ENCODE peak calls at places on chromosome 14, in six cellular contexts. One of them, this sample, is unnamed.

GRCh38 chr14:78074546-78074945 is 95.6 kb upstream of the NRXN3 start:
- DNase-seq in HCT116: no peak
- DNase-seq in PC-3: no peak
- DNase-seq in adrenal gland: no peak
- DNase-seq in heart left ventricle: no peak
- DNase-seq in colonic mucosa: no peak
- DNase-seq in this sample: no peak

GRCh38 chr14:43200519-43200918 is 1306.6 kb downstream of the FSCB start:
- DNase-seq in PC-3: no peak
- DNase-seq in heart left ventricle: no peak
- DNase-seq in HCT116: no peak
- DNase-seq in adrenal gland: no peak
- DNase-seq in colonic mucosa: no peak
- DNase-seq in this sample: no peak

GRCh38 chr14:67589212-67589770 is 10.8 kb downstream of the PIGH start:
- DNase-seq in colonic mucosa: no peak
- DNase-seq in heart left ventricle: no peak
- DNase-seq in adrenal gland: no peak
- DNase-seq in HCT116: no peak
- DNase-seq in PC-3: no peak
- DNase-seq in this sample: no peak

GRCh38 chr14:46250113-46250703 is 401.4 kb downstream of the RPL10L start:
- DNase-seq in colonic mucosa: no peak
- DNase-seq in heart left ventricle: no peak
- DNase-seq in adrenal gland: no peak
- DNase-seq in PC-3: peak; percentile 64
- DNase-seq in HCT116: peak; percentile 19
- DNase-seq in this sample: no peak

GRCh38 chr14:91357272-91357671 is 60.3 kb downstream of the CCDC88C start:
- DNase-seq in heart left ventricle: no peak
- DNase-seq in PC-3: no peak
- DNase-seq in HCT116: no peak
- DNase-seq in colonic mucosa: no peak
- DNase-seq in adrenal gland: no peak
- DNase-seq in this sample: no peak

GRCh38 chr14:57526942-57527341 is 33.3 kb upstream of the CCDC198 start:
- DNase-seq in adrenal gland: no peak
- DNase-seq in HCT116: no peak
- DNase-seq in colonic mucosa: no peak
- DNase-seq in PC-3: no peak
- DNase-seq in heart left ventricle: no peak
- DNase-seq in this sample: no peak

GRCh38 chr14:53391156-53391555 is 238.0 kb upstream of the DDHD1 start:
- DNase-seq in HCT116: peak; percentile 72
- DNase-seq in colonic mucosa: no peak
- DNase-seq in adrenal gland: peak; percentile 58
- DNase-seq in heart left ventricle: no peak
- DNase-seq in PC-3: peak; percentile 60
- DNase-seq in this sample: no peak

GRCh38 chr14:56949828-56950227 is 139.5 kb upstream of the OTX2 start:
- DNase-seq in HCT116: no peak
- DNase-seq in PC-3: no peak
- DNase-seq in colonic mucosa: peak; percentile 27
- DNase-seq in adrenal gland: no peak
- DNase-seq in heart left ventricle: no peak
- DNase-seq in this sample: no peak

GRCh38 chr14:79530555-79530954 is 680.7 kb downstream of the DIO2 start:
- DNase-seq in PC-3: no peak
- DNase-seq in adrenal gland: no peak
- DNase-seq in colonic mucosa: no peak
- DNase-seq in HCT116: no peak
- DNase-seq in heart left ventricle: no peak
- DNase-seq in this sample: no peak

GRCh38 chr14:72262771-72263170 is 330.5 kb downstream of the RGS6 start:
- DNase-seq in adrenal gland: no peak
- DNase-seq in heart left ventricle: no peak
- DNase-seq in colonic mucosa: no peak
- DNase-seq in PC-3: no peak
- DNase-seq in HCT116: no peak
- DNase-seq in this sample: no peak

GRCh38 chr14:75303415-75303814 is 24.8 kb downstream of the FOS start:
- DNase-seq in PC-3: peak; percentile 78
- DNase-seq in heart left ventricle: peak; percentile 73
- DNase-seq in adrenal gland: peak; percentile 56
- DNase-seq in colonic mucosa: peak; percentile 65
- DNase-seq in HCT116: peak; percentile 60
- DNase-seq in this sample: no peak

GRCh38 chr14:87156878-87157277 is 836.1 kb downstream of the GALC start:
- DNase-seq in PC-3: no peak
- DNase-seq in HCT116: no peak
- DNase-seq in adrenal gland: no peak
- DNase-seq in colonic mucosa: no peak
- DNase-seq in heart left ventricle: no peak
- DNase-seq in this sample: no peak

GRCh38 chr14:100410056-100410565 is 87.0 kb downstream of the SLC25A47 start:
- DNase-seq in HCT116: no peak
- DNase-seq in PC-3: no peak
- DNase-seq in heart left ventricle: no peak
- DNase-seq in colonic mucosa: no peak
- DNase-seq in adrenal gland: no peak
- DNase-seq in this sample: no peak

GRCh38 chr14:67934087-67934486 is 114.5 kb downstream of the RAD51B start:
- DNase-seq in heart left ventricle: no peak
- DNase-seq in PC-3: peak; percentile 88
- DNase-seq in colonic mucosa: no peak
- DNase-seq in HCT116: peak; percentile 71
- DNase-seq in adrenal gland: peak; percentile 20
- DNase-seq in this sample: no peak

DNA sequence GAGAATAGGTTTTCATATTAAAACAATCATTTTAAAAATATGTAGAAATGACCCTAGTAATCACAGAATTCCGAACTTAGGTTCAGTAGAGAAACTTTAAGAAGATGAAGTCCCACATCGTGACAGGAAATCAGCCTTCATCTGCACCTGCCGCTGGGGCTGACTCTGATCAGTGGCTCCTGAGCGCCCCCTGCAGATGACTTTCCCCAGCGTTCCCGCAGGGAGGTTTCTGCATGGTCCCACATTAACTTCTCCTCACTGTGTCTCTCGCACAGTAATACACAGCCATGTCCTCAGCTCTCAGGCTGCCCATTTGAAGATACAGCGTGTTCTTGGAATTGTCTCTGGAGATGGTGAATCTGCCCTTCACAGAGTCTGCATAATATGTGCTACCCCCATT is 1131.1 kb downstream of the TMEM121 start:
- DNase-seq in PC-3: no peak
- DNase-seq in colonic mucosa: peak; percentile 31
- DNase-seq in heart left ventricle: no peak
- DNase-seq in HCT116: no peak
- DNase-seq in adrenal gland: no peak
- DNase-seq in this sample: no peak
- H3K9me3 ChIP-seq in PC-3: peaks cover 6% of the 10 kb centered on the region
- H3K9me3 ChIP-seq in colonic mucosa: no peaks in the 10 kb centered on the region
- H3K9me3 ChIP-seq in heart left ventricle: no peaks in the 10 kb centered on the region
- H3K9me3 ChIP-seq in HCT116: peaks cover 5% of the 10 kb centered on the region
- H3K9me3 ChIP-seq in adrenal gland: no peaks in the 10 kb centered on the region
- H3K9me3 ChIP-seq in this sample: no peaks in the 10 kb centered on the region

DNA sequence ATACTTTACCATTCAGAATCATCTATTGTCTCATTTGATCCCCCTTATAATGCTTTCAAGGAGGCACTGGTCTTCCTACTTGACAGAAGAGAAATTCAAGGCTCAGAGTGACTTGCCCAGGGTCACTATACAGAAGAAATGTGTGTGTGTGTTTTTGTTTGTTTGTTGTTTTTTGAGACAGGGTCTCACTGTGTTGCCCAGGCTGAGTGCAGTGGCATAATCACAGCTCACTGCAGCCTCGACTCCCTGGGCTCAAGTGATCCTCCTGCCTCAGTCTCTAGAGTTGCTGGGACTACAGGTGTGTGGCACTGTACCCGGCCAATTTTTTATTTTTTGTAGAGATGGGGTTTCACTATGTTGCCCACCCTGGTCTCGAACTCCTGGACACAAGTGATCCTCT is 22.9 kb downstream of the IRF2BPL start:
- DNase-seq in heart left ventricle: no peak
- DNase-seq in HCT116: no peak
- DNase-seq in adrenal gland: no peak
- DNase-seq in colonic mucosa: no peak
- DNase-seq in PC-3: no peak
- DNase-seq in this sample: no peak
- H3K4me1 ChIP-seq in heart left ventricle: peaks cover 3% of the 10 kb centered on the region
- H3K4me1 ChIP-seq in HCT116: peaks cover 64% of the 10 kb centered on the region
- H3K4me1 ChIP-seq in adrenal gland: peaks cover 13% of the 10 kb centered on the region
- H3K4me1 ChIP-seq in colonic mucosa: peaks cover 23% of the 10 kb centered on the region
- H3K4me1 ChIP-seq in PC-3: peaks cover 65% of the 10 kb centered on the region
- H3K4me1 ChIP-seq in this sample: peaks cover 62% of the 10 kb centered on the region

DNA sequence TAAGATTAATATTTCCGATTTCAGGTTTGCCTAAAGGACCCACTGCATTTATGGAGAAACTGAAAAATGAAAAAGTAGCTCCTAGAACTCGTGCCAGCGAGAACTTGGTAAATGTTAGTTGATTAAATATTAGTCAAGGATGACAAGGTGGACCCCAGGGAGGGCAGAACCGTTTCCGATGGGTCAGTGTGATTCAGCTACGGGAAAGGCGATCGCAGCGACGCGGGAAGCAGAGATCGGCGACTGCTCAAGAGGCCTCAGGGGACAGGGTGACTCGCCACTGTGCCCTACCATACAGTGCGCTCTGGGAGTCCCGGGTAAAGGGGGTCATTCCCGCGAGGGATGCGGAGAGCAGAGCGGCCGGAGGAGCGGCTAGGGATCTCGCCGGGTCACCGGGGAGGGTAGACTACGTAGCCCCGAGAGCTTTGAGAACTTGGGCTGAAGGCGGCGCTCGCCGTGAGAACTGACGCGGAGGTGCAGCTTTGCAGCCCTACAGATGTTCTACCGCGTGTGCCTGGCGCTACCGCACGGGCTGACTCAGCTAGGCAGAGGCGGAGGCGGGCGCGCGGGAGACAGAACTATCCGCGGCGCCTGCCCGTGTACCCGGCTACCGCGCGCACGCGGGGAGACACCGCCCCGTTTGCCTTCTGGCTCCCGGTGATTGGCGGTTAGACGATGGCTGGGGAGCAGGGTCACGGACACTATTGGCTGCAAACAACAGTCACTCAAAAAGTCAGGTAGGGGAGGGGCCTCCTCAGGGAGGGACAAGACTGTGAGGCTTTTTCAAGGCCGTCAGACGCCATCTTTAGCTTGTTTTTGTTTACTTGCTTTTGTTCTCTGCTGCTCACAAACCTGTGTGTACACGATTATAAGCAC is 3.2 kb downstream of the C14orf93 start:
- DNase-seq in adrenal gland: peak; percentile 98
- DNase-seq in HCT116: peak; percentile 96
- DNase-seq in PC-3: peak; percentile 98
- DNase-seq in heart left ventricle: peak; percentile 98
- DNase-seq in colonic mucosa: peak; percentile 97
- DNase-seq in this sample: peak; percentile 89
- TF ChIP-seq CTCF in adrenal gland: no peak
- TF ChIP-seq CTCF in HCT116: no peak
- TF ChIP-seq CTCF in PC-3: peak; percentile 36
- TF ChIP-seq CTCF in heart left ventricle: no peak
- TF ChIP-seq CTCF in colonic mucosa: no peak
- TF ChIP-seq CTCF in this sample: peak; percentile 35

DNA sequence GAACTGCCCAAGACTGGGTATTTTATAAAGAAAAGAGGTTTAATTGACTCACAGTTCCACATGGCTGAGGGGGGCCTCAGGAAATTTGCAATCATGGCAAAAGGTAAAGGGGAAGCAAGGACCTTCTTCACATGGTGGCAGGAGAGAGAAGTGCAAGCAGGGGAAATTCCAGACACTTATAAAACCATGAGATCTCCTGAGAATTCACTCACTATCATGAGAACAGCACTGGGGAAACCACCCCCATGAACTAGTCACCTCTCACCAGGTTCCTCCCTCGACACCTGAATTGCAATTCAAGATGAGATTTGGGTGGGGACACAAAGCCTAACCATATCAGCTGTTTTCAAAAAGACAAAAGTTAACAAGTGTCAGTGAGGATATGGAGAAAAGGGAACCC is 112.6 kb downstream of the FOXA1 start:
- DNase-seq in colonic mucosa: no peak
- DNase-seq in PC-3: no peak
- DNase-seq in HCT116: no peak
- DNase-seq in heart left ventricle: no peak
- DNase-seq in adrenal gland: no peak
- DNase-seq in this sample: no peak
- H3K9me3 ChIP-seq in colonic mucosa: no peaks in the 10 kb centered on the region
- H3K9me3 ChIP-seq in PC-3: no peaks in the 10 kb centered on the region
- H3K9me3 ChIP-seq in HCT116: no peaks in the 10 kb centered on the region
- H3K9me3 ChIP-seq in heart left ventricle: peaks cover 6% of the 10 kb centered on the region
- H3K9me3 ChIP-seq in adrenal gland: no peaks in the 10 kb centered on the region
- H3K9me3 ChIP-seq in this sample: peaks cover 3% of the 10 kb centered on the region

GRCh38 chr14:69616408-69616773 is 5.0 kb downstream of the SUSD6 start:
- DNase-seq in colonic mucosa: no peak
- DNase-seq in adrenal gland: no peak
- DNase-seq in heart left ventricle: no peak
- DNase-seq in HCT116: no peak
- DNase-seq in PC-3: no peak
- DNase-seq in this sample: no peak
- H3K4me1 ChIP-seq in colonic mucosa: peaks cover 16% of the 10 kb centered on the region
- H3K4me1 ChIP-seq in adrenal gland: peaks cover 89% of the 10 kb centered on the region
- H3K4me1 ChIP-seq in heart left ventricle: peaks cover 38% of the 10 kb centered on the region
- H3K4me1 ChIP-seq in HCT116: peaks cover 12% of the 10 kb centered on the region
- H3K4me1 ChIP-seq in PC-3: peaks cover 19% of the 10 kb centered on the region
- H3K4me1 ChIP-seq in this sample: peaks cover 85% of the 10 kb centered on the region